ENCODE peak calls at places on chromosomes 4 and X, in eight cellular contexts. X is activated CD4-positive, alpha-beta T cell treated with anti-CD3 and anti-CD28 coated beads, Interleukin-2, amount 50 U/mL, for 48 hours; E is cardiac septum; S is ascending aorta; N is K562; K is B cell; Y is activated T-cell treated with anti-CD3 and anti-CD28 coated beads, Interleukin-2, amount 50 U/mL, for 1 hour; U is GM12892. T is an unnamed sample.

GRCh38 chr4:151801547-151802516 is 41.0 kb upstream of the GATB start:
- DNase-seq in E (no peak), S (no peak), U (no peak), X (peak; percentile 76), Y (peak; percentile 58), N (peak; percentile 73), K (no peak), T (peak; percentile 49)

GRCh38 chr4:173943547-173943946 is 339.9 kb downstream of the FBXO8 start:
- DNase-seq in K (no peak), U (no peak), Y (no peak), N (no peak), S (no peak), E (no peak), X (no peak), T (no peak)

GRCh38 chr4:128715616-128716015 is 93.9 kb upstream of the JADE1 start:
- DNase-seq in N (no peak), U (no peak), X (no peak), Y (no peak), S (no peak), E (no peak), K (no peak), T (no peak)

GRCh38 chr4:37471971-37472370 is 214.2 kb downstream of the RELL1 start:
- DNase-seq in U (no peak), S (no peak), N (no peak), Y (no peak), E (no peak), K (no peak), X (no peak), T (no peak)

GRCh38 chr4:27084685-27085356 is 224.2 kb downstream of the STIM2 start:
- DNase-seq in K (no peak), X (peak; percentile 17), E (no peak), Y (peak; percentile 19), S (no peak), U (no peak), N (peak; percentile 56), T (peak; percentile 51)

GRCh38 chrX:153582896-153583295 is 16.0 kb downstream of the CCNQ start:
- DNase-seq in N (peak; percentile 62), K (peak; percentile 84), S (no peak), E (no peak), X (peak; percentile 66), U (peak; percentile 87), Y (peak; percentile 58), T (peak; percentile 77)

GRCh38 chr4:150063128-150063527 is 15.1 kb upstream of the DCLK2 start:
- DNase-seq in Y (no peak), U (no peak), K (no peak), X (no peak), E (no peak), N (no peak), S (no peak), T (no peak)

GRCh38 chrX:41384041-41384705 is 50.2 kb downstream of the DDX3X start:
- DNase-seq in Y (peak; percentile 36), S (peak; percentile 71), X (peak; percentile 68), E (peak; percentile 84), K (no peak), U (no peak), N (peak; percentile 80), T (no peak)

GRCh38 chrX:130108647-130109428 is 1.5 kb downstream of the ELF4 start:
- DNase-seq in E (no peak), U (peak; percentile 58), K (peak; percentile 46), S (no peak), Y (peak; percentile 46), X (peak; percentile 54), N (peak; percentile 66), T (peak; percentile 46)

GRCh38 chr4:139054791-139055376 is 39.3 kb downstream of the NOCT start:
- DNase-seq in K (no peak), Y (no peak), S (no peak), N (no peak), E (no peak), U (no peak), X (no peak), T (no peak)

GRCh38 chr4:139436122-139436521 is 17.8 kb upstream of the RAB33B start:
- DNase-seq in U (no peak), Y (no peak), E (no peak), S (no peak), K (no peak), N (no peak), X (no peak), T (no peak)

GRCh38 chrX:154436290-154436596 is 711 bp upstream of the GDI1 start:
- DNase-seq in N (no peak), K (no peak), U (no peak), S (no peak), Y (no peak), E (no peak), X (no peak), T (no peak)

GRCh38 chr4:61772116-61772515 is 572.0 kb downstream of the ADGRL3 start:
- DNase-seq in N (no peak), E (no peak), S (no peak), X (no peak), U (no peak), Y (no peak), K (no peak), T (no peak)

GRCh38 chrX:149199734-149200133 is 305.4 kb downstream of the IDS start:
- DNase-seq in Y (no peak), X (no peak), N (no peak), S (no peak), U (no peak), E (no peak), K (no peak), T (no peak)

GRCh38 chr4:71732066-71732465 is 51.8 kb downstream of the GC start:
- DNase-seq in K (no peak), Y (no peak), N (no peak), U (no peak), S (no peak), X (no peak), E (no peak), T (no peak)

GRCh38 chr4:83320548-83320947 is 14.1 kb downstream of the HPSE start:
- DNase-seq in N (no peak), Y (no peak), X (peak; percentile 30), K (no peak), E (peak; percentile 90), U (no peak), S (peak; percentile 75), T (no peak)

GRCh38 chrX:139932077-139932900 is 564 bp downstream of the ATP11C start:
- DNase-seq in U (peak; percentile 34), N (peak; percentile 81), X (peak; percentile 39), Y (peak; percentile 62), S (peak; percentile 72), E (peak; percentile 76), K (no peak), T (peak; percentile 47)

GRCh38 chr4:74446193-74446868 is 1.4 kb downstream of the AREG start:
- DNase-seq in E (no peak), S (no peak), X (no peak), U (no peak), K (no peak), N (no peak), Y (no peak), T (no peak)